ENCODE peak calls at places on chromosomes 12 and 14, in five cellular contexts. One of them, this sample, is unnamed.

GRCh38 chr14:85565862-85566296 is 35.9 kb downstream of the FLRT2 start:
- DNase-seq in choroid plexus epithelial cell: peak; percentile 67
- DNase-seq in NCI-H2171: no peak
- DNase-seq in NCI-H510A: no peak
- DNase-seq in putamen: no peak
- DNase-seq in this sample: no peak

GRCh38 chr14:31265701-31266398 is 58.3 kb upstream of the HECTD1 start:
- DNase-seq in NCI-H510A: no peak
- DNase-seq in putamen: no peak
- DNase-seq in NCI-H2171: no peak
- DNase-seq in choroid plexus epithelial cell: no peak
- DNase-seq in this sample: no peak

GRCh38 chr12:96197503-96198272 is 3.5 kb downstream of the ELK3 start:
- DNase-seq in NCI-H510A: no peak
- DNase-seq in putamen: no peak
- DNase-seq in choroid plexus epithelial cell: peak; percentile 90
- DNase-seq in NCI-H2171: no peak
- DNase-seq in this sample: peak; percentile 79

GRCh38 chr14:65959563-65960024 is 526.6 kb upstream of the CCDC196 start:
- DNase-seq in NCI-H510A: no peak
- DNase-seq in NCI-H2171: no peak
- DNase-seq in putamen: no peak
- DNase-seq in choroid plexus epithelial cell: no peak
- DNase-seq in this sample: no peak

GRCh38 chr12:90809941-90810340 is 145.0 kb downstream of the CCER1 start:
- DNase-seq in choroid plexus epithelial cell: no peak
- DNase-seq in NCI-H2171: no peak
- DNase-seq in NCI-H510A: no peak
- DNase-seq in putamen: no peak
- DNase-seq in this sample: no peak

GRCh38 chr12:48002179-48002601 is 2.1 kb downstream of the COL2A1 start:
- DNase-seq in putamen: no peak
- DNase-seq in choroid plexus epithelial cell: no peak
- DNase-seq in NCI-H2171: peak; percentile 11
- DNase-seq in NCI-H510A: no peak
- DNase-seq in this sample: no peak

GRCh38 chr12:108525681-108526080 is 10.6 kb downstream of the FICD start:
- DNase-seq in NCI-H510A: no peak
- DNase-seq in choroid plexus epithelial cell: peak; percentile 8
- DNase-seq in putamen: no peak
- DNase-seq in NCI-H2171: no peak
- DNase-seq in this sample: peak; percentile 71

GRCh38 chr12:96208346-96208745 is 14.2 kb downstream of the ELK3 start:
- DNase-seq in NCI-H510A: no peak
- DNase-seq in choroid plexus epithelial cell: peak; percentile 83
- DNase-seq in NCI-H2171: no peak
- DNase-seq in putamen: no peak
- DNase-seq in this sample: peak; percentile 61

GRCh38 chr14:50512463-50512862 is 19.9 kb downstream of the MAP4K5 start:
- DNase-seq in choroid plexus epithelial cell: no peak
- DNase-seq in NCI-H510A: no peak
- DNase-seq in NCI-H2171: no peak
- DNase-seq in putamen: peak; percentile 56
- DNase-seq in this sample: no peak

GRCh38 chr12:26434299-26434915 is 239.0 kb downstream of the SSPN start:
- DNase-seq in putamen: peak; percentile 41
- DNase-seq in NCI-H510A: peak; percentile 15
- DNase-seq in choroid plexus epithelial cell: peak; percentile 81
- DNase-seq in NCI-H2171: no peak
- DNase-seq in this sample: peak; percentile 36

This sample was measured in hepatic stellate cell.